ENCODE peak calls at places on chromosomes 7 and 10, in eight cellular contexts. H, C, Z, K, T, A, O and J are unnamed samples.

GRCh38 chr10:30812018-30812851 is 182.7 kb upstream of the LYZL2 start:
- DNase-seq in A (no peak), T (peak; percentile 28), O (no peak), Z (no peak), C (peak; percentile 15), H (peak; percentile 38), K (no peak), J (no peak)

GRCh38 chr10:21336476-21337170 is 188.9 kb downstream of the SKIDA1 start:
- DNase-seq in C (no peak), Z (no peak), T (peak; percentile 23), K (no peak), O (no peak), H (no peak), A (no peak), J (no peak)

GRCh38 chr10:16652154-16652553 is 130.5 kb upstream of the C1QL3 start:
- DNase-seq in A (no peak), K (no peak), C (no peak), Z (no peak), H (no peak), O (no peak), T (no peak), J (no peak)

GRCh38 chr7:135420786-135421185 is 89.1 kb downstream of the CNOT4 start:
- DNase-seq in H (no peak), T (no peak), O (no peak), Z (no peak), K (no peak), A (no peak), C (no peak), J (no peak)

GRCh38 chr7:32871624-32872371 is 19.8 kb downstream of the KBTBD2 start:
- DNase-seq in K (no peak), H (no peak), O (no peak), Z (no peak), A (no peak), C (peak; percentile 56), T (no peak), J (no peak)

GRCh38 chr10:11762706-11763500 is 20.7 kb downstream of the ECHDC3 start:
- DNase-seq in A (no peak), T (no peak), Z (no peak), O (no peak), H (no peak), K (no peak), C (no peak), J (no peak)

GRCh38 chr10:44933922-44934321 is 22.8 kb downstream of the TMEM72 start:
- DNase-seq in A (no peak), T (no peak), O (no peak), H (no peak), K (no peak), Z (no peak), C (no peak), J (no peak)

GRCh38 chr10:123721441-123722049 is 55.4 kb downstream of the GPR26 start:
- DNase-seq in C (no peak), T (no peak), O (no peak), A (no peak), K (no peak), H (no peak), Z (no peak), J (no peak)

GRCh38 chr7:135929692-135930091 is 47.5 kb downstream of the MTPN start:
- DNase-seq in A (no peak), C (no peak), K (no peak), H (no peak), Z (no peak), T (peak; percentile 74), O (no peak), J (no peak)

GRCh38 chr7:44431091-44431608 is 59.3 kb downstream of the NUDCD3 start:
- DNase-seq in O (peak; percentile 41), Z (no peak), H (peak; percentile 21), K (no peak), A (no peak), T (peak; percentile 46), C (peak; percentile 19), J (peak; percentile 80)

GRCh38 chr10:16192337-16192736 is 244.5 kb upstream of the PTER start:
- DNase-seq in H (no peak), Z (no peak), T (no peak), A (no peak), O (no peak), C (no peak), K (no peak), J (no peak)

GRCh38 chr10:84683550-84683949 is 355.2 kb downstream of the CCSER2 start:
- DNase-seq in K (no peak), H (no peak), Z (no peak), T (no peak), A (no peak), O (no peak), C (no peak), J (no peak)

GRCh38 chr10:124906551-124907001 is 35.3 kb upstream of the ZRANB1 start:
- DNase-seq in O (no peak), A (no peak), C (no peak), Z (no peak), T (no peak), K (no peak), H (no peak), J (no peak)

GRCh38 chr7:66739477-66739876 is 1.1 kb upstream of the RABGEF1 start:
- DNase-seq in Z (no peak), K (no peak), O (no peak), A (no peak), H (no peak), C (no peak), T (no peak), J (no peak)

GRCh38 chr10:92839191-92840085 is 8.9 kb upstream of the EXOC6 start:
- DNase-seq in K (peak; percentile 66), T (peak; percentile 87), A (peak; percentile 88), Z (no peak), C (peak; percentile 42), O (peak; percentile 23), H (peak; percentile 68), J (peak; percentile 25)

GRCh38 chr7:114209968-114210367 is 204.6 kb upstream of the FOXP2 start:
- DNase-seq in H (no peak), C (no peak), K (no peak), A (no peak), Z (no peak), T (no peak), O (no peak), J (no peak)

GRCh38 chr10:112615269-112615668 is 168.3 kb downstream of the VTI1A start:
- DNase-seq in H (no peak), Z (no peak), C (no peak), A (no peak), O (no peak), K (no peak), T (no peak), J (no peak)

GRCh38 chr10:43206391-43207235 is 60.3 kb downstream of the RASGEF1A start:
- DNase-seq in H (peak; percentile 5), C (no peak), Z (no peak), O (peak; percentile 9), K (no peak), T (peak; percentile 3), A (no peak), J (no peak)

GRCh38 chr10:72418679-72419078 is 64.0 kb upstream of the DNAJB12 start:
- DNase-seq in C (no peak), K (no peak), A (no peak), T (no peak), O (no peak), H (no peak), Z (no peak), J (no peak)

GRCh38 chr10:970311-971149 is 17.7 kb upstream of the GTPBP4 start:
- DNase-seq in A (no peak), O (no peak), C (no peak), K (no peak), H (no peak), Z (no peak), T (peak; percentile 47), J (no peak)

GRCh38 chr10:122850705-122851640 is 5.3 kb upstream of the CUZD1 start:
- DNase-seq in H (no peak), O (no peak), T (no peak), Z (no peak), A (no peak), C (no peak), K (no peak), J (no peak)

GRCh38 chr10:124719213-124719851 is 24.8 kb downstream of the FAM53B start:
- DNase-seq in K (no peak), A (no peak), Z (peak; percentile 82), H (peak; percentile 83), O (no peak), T (no peak), C (peak; percentile 95), J (peak; percentile 67)

GRCh38 chr10:114596793-114597192 is 61.3 kb downstream of the ABLIM1 start:
- DNase-seq in H (no peak), O (no peak), K (no peak), T (no peak), C (no peak), Z (no peak), A (no peak), J (no peak)

GRCh38 chr10:35328404-35329037 is 7.8 kb upstream of the CCNY start:
- DNase-seq in T (no peak), C (peak; percentile 69), H (no peak), O (no peak), A (no peak), K (no peak), Z (no peak), J (no peak)

GRCh38 chr7:31106303-31107105 is 54.4 kb downstream of the ADCYAP1R1 start:
- DNase-seq in C (no peak), T (no peak), A (no peak), O (no peak), Z (no peak), K (no peak), H (no peak), J (no peak)

GRCh38 chr7:66558660-66559465 is 69.8 kb upstream of the KCTD7 start:
- DNase-seq in T (peak; percentile 26), K (no peak), C (no peak), H (peak; percentile 1), A (no peak), Z (peak; percentile 28), O (no peak), J (no peak)

GRCh38 chr7:32406386-32406785 is 83.8 kb downstream of the LSM5 start:
- DNase-seq in A (no peak), H (no peak), K (no peak), O (no peak), Z (no peak), T (no peak), C (no peak), J (no peak)

GRCh38 chr7:88789480-88790064 is 6.0 kb downstream of the TEX47 start:
- DNase-seq in C (peak; percentile 2), Z (no peak), H (no peak), A (peak; percentile 20), T (no peak), K (no peak), O (no peak), J (no peak)

GRCh38 chr10:48364659-48365405 is 58.4 kb downstream of the MAPK8 start:
- DNase-seq in T (no peak), K (no peak), H (no peak), A (no peak), Z (no peak), O (no peak), C (no peak), J (no peak)

GRCh38 chr7:106031271-106032029 is 68.4 kb downstream of the CDHR3 start:
- DNase-seq in K (no peak), H (no peak), C (no peak), T (no peak), Z (peak; percentile 30), O (no peak), A (peak; percentile 61), J (no peak)

GRCh38 chr10:93826355-93826754 is 67.4 kb upstream of the SLC35G1 start:
- DNase-seq in A (no peak), C (peak; percentile 8), Z (no peak), H (no peak), O (no peak), K (no peak), T (no peak), J (no peak)

GRCh38 chr10:69375307-69376151 is 41.2 kb downstream of the TACR2 start:
- DNase-seq in T (no peak), Z (peak; percentile 21), A (peak; percentile 86), O (no peak), H (no peak), K (no peak), C (no peak), J (no peak)

GRCh38 chr7:103821105-103821504 is 168.4 kb downstream of the RELN start:
- DNase-seq in C (no peak), K (no peak), O (no peak), A (no peak), T (peak; percentile 23), H (no peak), Z (no peak), J (no peak)

GRCh38 chr7:38178695-38179344 is 775 bp downstream of the STARD3NL start:
- DNase-seq in H (no peak), A (no peak), O (no peak), Z (no peak), T (no peak), C (peak; percentile 71), K (no peak), J (peak; percentile 40)